ENCODE peak calls at places on chromosomes 2 and 18, in eight cellular contexts. M is transverse colon, Q is testis, B is spleen, D is A549, G is prostate gland, U is NB4, S is lower leg skin. I is an unnamed sample.

GRCh38 chr2:10407841-10408648 is 40.1 kb downstream of the ODC1 start:
- DNase-seq in M (peak), D (peak), G (peak), B (peak), Q (no peak), U (peak), S (peak), I (peak)

GRCh38 chr2:3605013-3605961 is 10.4 kb downstream of the COLEC11 start:
- DNase-seq in G (no peak), U (peak), M (no peak), B (peak), Q (peak), D (peak), S (peak), I (peak)

GRCh38 chr2:192700934-192701333 is 506.2 kb upstream of the TMEFF2 start:
- DNase-seq in U (no peak), G (no peak), B (no peak), S (no peak), M (no peak), Q (no peak), D (no peak), I (no peak)

GRCh38 chr18:31685097-31686082 is 1.0 kb upstream of the B4GALT6 start:
- DNase-seq in Q (peak), B (peak), G (peak), U (peak), S (no peak), D (peak), M (peak), I (peak)

GRCh38 chr2:39787123-39787522 is 8.1 kb upstream of the THUMPD2 start:
- DNase-seq in U (no peak), G (no peak), Q (no peak), S (no peak), B (no peak), M (no peak), D (no peak), I (no peak)

GRCh38 chr2:196613302-196613701 is 26.2 kb upstream of the CCDC150 start:
- DNase-seq in M (no peak), S (no peak), G (no peak), D (no peak), B (no peak), Q (no peak), U (no peak), I (no peak)

GRCh38 chr2:69227717-69228116 is 159.3 kb downstream of the GFPT1 start:
- DNase-seq in U (no peak), G (no peak), M (peak), Q (no peak), D (no peak), S (no peak), B (no peak), I (no peak)

GRCh38 chr2:240438810-240439697 is 3.6 kb downstream of the GPC1 start:
- DNase-seq in M (no peak), B (peak), D (no peak), U (no peak), Q (peak), G (no peak), S (peak), I (no peak)

GRCh38 chr2:15511686-15512085 is 49.4 kb downstream of the NBAS start:
- DNase-seq in U (no peak), B (no peak), M (no peak), Q (no peak), D (no peak), S (no peak), G (no peak), I (no peak)

GRCh38 chr18:38551881-38552280 is 986.3 kb upstream of the CELF4 start:
- DNase-seq in B (no peak), D (no peak), Q (no peak), S (no peak), G (peak), M (no peak), U (no peak), I (no peak)

GRCh38 chr2:207725815-207726578 is 14.6 kb downstream of the CCNYL1 start:
- DNase-seq in D (no peak), Q (no peak), M (no peak), S (no peak), U (no peak), B (no peak), G (no peak), I (no peak)

GRCh38 chr2:56009758-56010534 is 86.4 kb upstream of the EFEMP1 start:
- DNase-seq in U (peak), Q (no peak), B (no peak), S (no peak), G (no peak), D (peak), M (no peak), I (peak)

GRCh38 chr18:48326901-48327675 is 82.1 kb downstream of the ZBTB7C start:
- DNase-seq in U (no peak), D (no peak), S (no peak), G (no peak), M (no peak), Q (no peak), B (peak), I (no peak)

GRCh38 chr18:3463052-3463451 is 13.1 kb downstream of the TGIF1 start:
- DNase-seq in M (no peak), S (no peak), B (no peak), D (no peak), Q (no peak), G (no peak), U (no peak), I (no peak)

GRCh38 chr2:142045641-142046040 is 85.2 kb downstream of the LRP1B start:
- DNase-seq in U (no peak), Q (no peak), B (no peak), D (no peak), M (no peak), S (no peak), G (no peak), I (no peak)

GRCh38 chr2:226661789-226662545 is 137.7 kb downstream of the IRS1 start:
- DNase-seq in B (no peak), S (no peak), U (no peak), G (no peak), D (peak), Q (no peak), M (no peak), I (no peak)

GRCh38 chr18:31929273-31929672 is 13.7 kb downstream of the TRAPPC8 start:
- DNase-seq in S (no peak), B (no peak), D (no peak), M (no peak), G (no peak), U (no peak), Q (no peak), I (no peak)

GRCh38 chr2:68127358-68128242 is 30.1 kb upstream of the PNO1 start:
- DNase-seq in M (no peak), B (no peak), G (no peak), S (no peak), D (no peak), Q (no peak), U (peak), I (no peak)

GRCh38 chr2:857081-857480 is 93.6 kb upstream of the SNTG2 start:
- DNase-seq in G (no peak), S (peak), U (no peak), M (no peak), Q (no peak), B (no peak), D (no peak), I (no peak)

GRCh38 chr2:16093639-16094447 is 153.5 kb downstream of the MYCN start:
- DNase-seq in M (peak), B (no peak), Q (no peak), D (no peak), G (no peak), U (no peak), S (no peak), I (no peak)

GRCh38 chr2:203567786-203568185 is 32.7 kb upstream of the RAPH1 start:
- DNase-seq in G (no peak), Q (no peak), B (no peak), S (no peak), D (no peak), U (no peak), M (no peak), I (no peak)

GRCh38 chr2:174561283-174562275 is 36.0 kb downstream of the WIPF1 start:
- DNase-seq in M (peak), U (no peak), Q (peak), S (no peak), G (peak), D (no peak), B (no peak), I (no peak)

GRCh38 chr2:12107849-12108420 is 361.5 kb downstream of the LPIN1 start:
- DNase-seq in M (no peak), Q (peak), B (no peak), D (no peak), S (no peak), G (peak), U (no peak), I (no peak)

GRCh38 chr2:178845565-178846457 is 38.6 kb upstream of the TTN start:
- DNase-seq in Q (no peak), M (no peak), U (no peak), D (no peak), B (no peak), G (no peak), S (no peak), I (no peak)

GRCh38 chr18:72107647-72108046 is 436.5 kb downstream of the CBLN2 start:
- DNase-seq in G (peak), S (no peak), Q (no peak), M (no peak), B (no peak), U (no peak), D (no peak), I (no peak)

DNA sequence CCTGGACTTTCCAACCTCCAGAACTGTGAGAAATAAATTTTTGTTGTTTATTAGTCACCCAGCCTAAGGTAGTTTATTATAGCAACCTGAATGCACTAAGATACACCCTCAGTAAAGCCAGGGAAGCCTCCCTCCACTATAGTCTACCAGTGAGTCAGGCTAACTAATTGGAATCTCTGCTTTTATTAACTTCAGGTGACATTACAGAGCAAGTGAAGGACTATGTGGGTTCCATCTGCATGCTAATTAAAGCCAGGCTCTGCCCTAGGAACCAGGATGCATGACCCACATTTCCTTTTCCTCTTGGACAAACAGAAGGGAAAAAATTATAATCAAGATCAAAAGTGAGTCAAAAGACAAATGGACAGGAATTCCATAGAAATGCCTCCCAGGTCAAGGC is 56.1 kb downstream of the ZC3H8 start:
- DNase-seq in Q (no peak), M (no peak), G (no peak), D (no peak), B (no peak), U (no peak), S (no peak), I (no peak)
- TF ChIP-seq POLR2A in Q (no peak), M (no peak), G (no peak), D (no peak), B (no peak), U (no peak), S (no peak), I (no peak)

GRCh38 chr2:31413876-31414550 is 529 bp downstream of the XDH start:
- DNase-seq in S (no peak), Q (no peak), G (no peak), M (no peak), D (no peak), U (peak), B (no peak), I (no peak)

GRCh38 chr2:31415421-31415820 is 879 bp upstream of the XDH start:
- DNase-seq in Q (no peak), U (no peak), M (no peak), D (no peak), G (no peak), S (no peak), B (no peak), I (no peak)

GRCh38 chr2:31413025-31413424 is 1.5 kb downstream of the XDH start:
- DNase-seq in Q (no peak), B (no peak), U (no peak), D (no peak), M (no peak), G (no peak), S (no peak), I (no peak)

GRCh38 chr2:31411771-31412170 is 2.8 kb downstream of the XDH start:
- DNase-seq in G (no peak), S (no peak), M (no peak), B (no peak), D (no peak), U (no peak), Q (no peak), I (no peak)

DNA sequence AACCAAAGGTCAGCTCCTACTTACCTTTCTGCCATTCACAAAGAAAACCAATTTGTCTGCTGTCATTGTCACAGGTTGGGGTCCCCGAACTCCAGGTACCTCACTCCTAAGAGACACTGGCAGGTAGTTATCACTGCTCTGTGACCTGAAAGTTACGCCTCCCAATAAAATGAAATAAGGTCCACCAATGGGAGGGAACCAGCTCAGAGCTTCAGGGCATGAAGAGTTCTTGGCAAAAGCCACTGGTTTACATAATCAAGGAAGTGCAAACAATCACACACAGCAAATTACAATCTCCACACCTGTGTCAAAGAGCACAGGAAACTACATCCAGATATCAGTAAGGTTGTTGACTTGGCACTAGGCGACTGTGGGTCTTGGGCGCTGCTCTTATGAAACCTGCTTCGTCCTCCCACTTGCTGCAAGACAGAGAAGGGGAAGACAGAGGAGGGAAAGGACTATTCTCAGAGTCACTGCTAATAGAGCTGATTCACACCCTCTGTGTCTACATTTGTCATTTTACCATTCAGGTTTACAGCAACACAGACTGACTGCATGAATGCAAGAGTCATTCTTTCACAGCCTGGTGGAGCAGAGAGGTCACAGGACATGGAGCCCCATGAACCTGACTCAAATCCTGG is at the start of gene XDH:
- DNase-seq in S (no peak), M (peak), Q (no peak), G (no peak), D (no peak), B (no peak), U (peak), I (no peak)
- TF ChIP-seq POLR2A in S (no peak), M (peak), Q (no peak), G (no peak), D (no peak), B (no peak), U (no peak), I (no peak)

GRCh38 chr18:13465476-13465875 is 246.9 kb downstream of the LDLRAD4 start:
- DNase-seq in B (no peak), S (peak), D (no peak), Q (no peak), U (no peak), G (no peak), M (no peak), I (no peak)

GRCh38 chr18:13463526-13463925 is 245.0 kb downstream of the LDLRAD4 start:
- DNase-seq in B (no peak), M (no peak), S (peak), U (no peak), G (no peak), Q (no peak), D (no peak), I (no peak)

GRCh38 chr18:13462686-13463085 is 244.1 kb downstream of the LDLRAD4 start:
- DNase-seq in M (no peak), D (no peak), B (no peak), G (no peak), S (peak), U (no peak), Q (no peak), I (no peak)

GRCh38 chr18:13465126-13465446 is 246.5 kb downstream of the LDLRAD4 start:
- DNase-seq in U (no peak), M (no peak), Q (no peak), B (no peak), D (no peak), G (no peak), S (no peak), I (no peak)

GRCh38 chr18:13464432-13465125 is 246.0 kb downstream of the LDLRAD4 start:
- DNase-seq in Q (no peak), G (no peak), U (peak), D (no peak), M (peak), B (peak), S (peak), I (no peak)
- TF ChIP-seq POLR2A in Q (no peak), G (no peak), U (no peak), D (no peak), M (no peak), B (no peak), S (no peak), I (no peak)

DNA sequence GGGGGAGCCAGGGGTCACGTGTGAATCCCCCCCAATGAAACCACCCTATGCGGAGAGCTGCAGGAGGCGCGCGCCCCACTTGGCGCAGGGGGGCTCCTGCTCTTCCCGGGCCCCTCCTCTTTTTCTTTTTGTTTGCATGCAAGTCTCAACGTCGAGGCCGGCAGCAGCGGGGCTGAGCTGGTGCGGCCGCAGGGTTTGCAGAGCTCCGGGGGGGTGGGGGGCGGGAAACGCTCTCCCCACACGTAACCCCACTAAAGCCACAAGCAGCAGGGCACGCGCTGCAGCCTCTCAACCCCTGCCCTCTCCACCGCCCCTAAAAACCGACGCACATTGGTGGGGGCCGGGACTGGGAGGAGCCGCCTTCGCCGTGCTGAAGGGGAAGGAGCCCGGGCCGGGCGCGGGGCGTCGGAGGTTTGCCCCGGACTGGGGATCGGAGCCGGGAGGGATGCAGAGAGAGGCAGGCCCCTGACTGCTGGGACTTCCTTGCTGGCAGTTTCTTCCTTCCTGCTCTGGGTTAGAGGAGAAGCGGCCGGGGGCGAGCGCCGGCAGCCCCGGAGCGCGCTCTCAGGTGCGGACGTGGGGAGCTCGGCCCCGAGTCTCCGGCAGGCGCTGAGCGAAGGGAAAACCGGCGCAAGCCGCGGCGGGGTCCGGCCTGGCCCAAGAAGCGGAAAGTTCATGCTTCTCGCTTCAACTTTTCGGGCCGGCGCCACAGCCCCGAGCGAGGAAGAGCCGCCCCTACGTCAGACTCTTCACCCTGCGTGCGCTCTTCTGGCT is 880 bp downstream of the LBH start:
- DNase-seq in G (peak), Q (peak), U (peak), S (peak), M (peak), D (peak), B (peak), I (peak)
- TF ChIP-seq POLR2A in G (no peak), Q (no peak), U (no peak), S (no peak), M (peak), D (peak), B (no peak), I (no peak)

GRCh38 chr18:27467073-27467472 is 282.0 kb upstream of the CHST9 start:
- DNase-seq in G (no peak), M (no peak), S (no peak), U (no peak), Q (no peak), B (no peak), D (no peak), I (no peak)

DNA sequence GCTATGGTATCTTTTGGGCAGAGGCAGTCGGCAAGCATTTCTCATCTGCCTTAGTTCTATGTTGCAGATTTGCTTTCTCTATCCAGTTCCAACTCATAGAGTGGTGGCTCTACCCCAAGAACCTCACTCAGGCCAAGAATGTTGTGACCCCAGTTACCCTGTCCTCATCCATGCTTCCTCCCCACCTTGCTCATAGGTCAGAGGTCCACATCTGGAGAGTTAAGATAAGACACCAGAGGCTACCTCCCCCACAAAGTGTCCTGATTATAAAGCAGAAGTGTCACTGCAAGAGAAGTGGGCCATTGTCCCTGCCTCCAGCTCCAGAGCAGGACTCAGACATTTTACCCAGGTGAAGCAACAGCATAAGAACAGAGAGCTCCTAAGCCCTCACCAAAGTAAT is 276.8 kb upstream of the CHST9 start:
- DNase-seq in S (no peak), M (no peak), U (peak), B (no peak), D (no peak), G (no peak), Q (no peak), I (no peak)
- TF ChIP-seq POLR2A in S (no peak), M (no peak), U (no peak), B (no peak), D (no peak), G (no peak), Q (no peak), I (no peak)

GRCh38 chr2:105398522-105399206 is at the start of gene FHL2:
- DNase-seq in G (peak), U (peak), D (peak), M (peak), Q (peak), B (peak), S (peak), I (peak)

GRCh38 chr2:105395691-105396090 is 3.2 kb downstream of the FHL2 start:
- DNase-seq in S (peak), D (no peak), G (no peak), U (no peak), Q (peak), M (peak), B (no peak), I (no peak)

GRCh38 chr2:105397959-105398521 is 811 bp downstream of the FHL2 start:
- DNase-seq in Q (peak), B (no peak), M (no peak), G (no peak), D (no peak), U (no peak), S (peak), I (peak)

GRCh38 chr2:105396254-105397024 is 2.4 kb downstream of the FHL2 start:
- DNase-seq in B (no peak), Q (peak), G (no peak), M (peak), D (peak), U (no peak), S (peak), I (peak)

DNA sequence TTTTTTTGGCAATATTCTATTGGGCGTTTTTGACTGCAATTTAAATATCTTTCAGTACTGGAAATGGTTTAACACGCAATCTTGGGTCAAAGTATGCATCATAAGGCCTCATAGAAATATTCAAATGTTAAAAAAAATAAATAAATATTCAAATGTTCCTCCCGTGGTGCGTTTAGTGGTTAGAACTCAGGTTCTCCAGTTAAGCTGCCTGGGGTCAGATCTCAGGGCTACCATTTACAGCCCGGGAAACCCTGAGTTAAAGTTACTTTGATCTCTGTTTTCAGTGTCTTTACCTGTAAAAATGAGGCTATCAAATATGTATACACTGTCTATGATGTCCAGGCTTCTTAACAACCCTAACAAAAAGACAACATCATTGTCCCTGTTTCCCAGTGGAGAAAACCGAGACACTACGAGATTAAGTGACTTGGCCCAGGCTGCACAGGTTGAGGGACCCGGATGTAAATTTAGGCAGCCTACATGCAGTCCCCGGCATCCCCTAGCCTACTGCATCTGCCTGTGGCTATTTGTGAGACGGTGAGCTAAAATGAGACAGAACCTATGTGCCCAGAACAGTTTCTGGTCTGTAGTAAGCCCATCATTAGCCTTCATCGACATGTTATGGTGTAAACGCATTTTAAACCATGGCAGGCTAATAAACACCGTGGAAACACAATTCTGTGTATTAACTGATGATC is 1.7 kb downstream of the FHL2 start:
- DNase-seq in Q (peak), U (no peak), M (peak), D (peak), G (no peak), B (no peak), S (peak), I (no peak)
- TF ChIP-seq POLR2A in Q (no peak), U (no peak), M (no peak), D (no peak), G (no peak), B (no peak), S (no peak), I (no peak)

I was measured in erythroblast.